ENCODE peak calls at places on chromosomes 13 and 19, in five cellular contexts. One of them, this sample, is unnamed.
A peak's percentile ranks its signal among the peaks of the same experiment; 100 is the strongest.

GRCh38 chr19:13396256-13397080 is 109.8 kb downstream of the CACNA1A start:
- DNase-seq in HS-5: peak; percentile 16
- DNase-seq in T-cell: no peak
- DNase-seq in stimulated activated CD4-positive, alpha-beta T cell treated with anti-CD3 and anti-CD28 coated beads, Interleukin-2, amount 100 ng/mL, for 24 hours: no peak
- DNase-seq in fibroblast of mammary gland: peak; percentile 93
- DNase-seq in this sample: no peak

GRCh38 chr13:113555141-113555540 is 29.4 kb upstream of the TFDP1 start:
- DNase-seq in T-cell: no peak
- DNase-seq in stimulated activated CD4-positive, alpha-beta T cell treated with anti-CD3 and anti-CD28 coated beads, Interleukin-2, amount 100 ng/mL, for 24 hours: peak; percentile 8
- DNase-seq in fibroblast of mammary gland: no peak
- DNase-seq in HS-5: no peak
- DNase-seq in this sample: no peak

GRCh38 chr19:55528030-55528801 is 8.7 kb downstream of the SBK2 start:
- DNase-seq in T-cell: no peak
- DNase-seq in fibroblast of mammary gland: no peak
- DNase-seq in HS-5: no peak
- DNase-seq in stimulated activated CD4-positive, alpha-beta T cell treated with anti-CD3 and anti-CD28 coated beads, Interleukin-2, amount 100 ng/mL, for 24 hours: no peak
- DNase-seq in this sample: no peak

GRCh38 chr13:41708648-41709175 is 251.4 kb downstream of the RGCC start:
- DNase-seq in T-cell: no peak
- DNase-seq in stimulated activated CD4-positive, alpha-beta T cell treated with anti-CD3 and anti-CD28 coated beads, Interleukin-2, amount 100 ng/mL, for 24 hours: no peak
- DNase-seq in fibroblast of mammary gland: no peak
- DNase-seq in HS-5: no peak
- DNase-seq in this sample: no peak

GRCh38 chr19:44927746-44928145 is 13.3 kb downstream of the APOC1 start:
- DNase-seq in fibroblast of mammary gland: peak; percentile 92
- DNase-seq in HS-5: no peak
- DNase-seq in T-cell: no peak
- DNase-seq in stimulated activated CD4-positive, alpha-beta T cell treated with anti-CD3 and anti-CD28 coated beads, Interleukin-2, amount 100 ng/mL, for 24 hours: no peak
- DNase-seq in this sample: no peak

GRCh38 chr19:17553256-17553655 is 2.2 kb upstream of the COLGALT1 start:
- DNase-seq in T-cell: no peak
- DNase-seq in HS-5: peak; percentile 62
- DNase-seq in fibroblast of mammary gland: peak; percentile 97
- DNase-seq in stimulated activated CD4-positive, alpha-beta T cell treated with anti-CD3 and anti-CD28 coated beads, Interleukin-2, amount 100 ng/mL, for 24 hours: no peak
- DNase-seq in this sample: no peak

GRCh38 chr13:107238262-107238661 is 670.3 kb upstream of the ARGLU1 start:
- DNase-seq in T-cell: no peak
- DNase-seq in HS-5: no peak
- DNase-seq in stimulated activated CD4-positive, alpha-beta T cell treated with anti-CD3 and anti-CD28 coated beads, Interleukin-2, amount 100 ng/mL, for 24 hours: no peak
- DNase-seq in fibroblast of mammary gland: no peak
- DNase-seq in this sample: no peak

GRCh38 chr13:110910013-110910890 is 4.6 kb downstream of the ANKRD10 start:
- DNase-seq in HS-5: no peak
- DNase-seq in T-cell: no peak
- DNase-seq in fibroblast of mammary gland: no peak
- DNase-seq in stimulated activated CD4-positive, alpha-beta T cell treated with anti-CD3 and anti-CD28 coated beads, Interleukin-2, amount 100 ng/mL, for 24 hours: no peak
- DNase-seq in this sample: no peak

GRCh38 chr19:794989-795658 is 2.1 kb upstream of the PTBP1 start:
- DNase-seq in HS-5: no peak
- DNase-seq in stimulated activated CD4-positive, alpha-beta T cell treated with anti-CD3 and anti-CD28 coated beads, Interleukin-2, amount 100 ng/mL, for 24 hours: no peak
- DNase-seq in fibroblast of mammary gland: no peak
- DNase-seq in T-cell: no peak
- DNase-seq in this sample: no peak

GRCh38 chr13:100541882-100542545 is 46.6 kb downstream of the GGACT start:
- DNase-seq in fibroblast of mammary gland: no peak
- DNase-seq in HS-5: no peak
- DNase-seq in T-cell: no peak
- DNase-seq in stimulated activated CD4-positive, alpha-beta T cell treated with anti-CD3 and anti-CD28 coated beads, Interleukin-2, amount 100 ng/mL, for 24 hours: no peak
- DNase-seq in this sample: no peak

GRCh38 chr13:73903561-73903960 is 230.6 kb downstream of the KLF12 start:
- DNase-seq in fibroblast of mammary gland: no peak
- DNase-seq in HS-5: no peak
- DNase-seq in stimulated activated CD4-positive, alpha-beta T cell treated with anti-CD3 and anti-CD28 coated beads, Interleukin-2, amount 100 ng/mL, for 24 hours: no peak
- DNase-seq in T-cell: no peak
- DNase-seq in this sample: no peak

GRCh38 chr19:15641901-15642491 is 1.3 kb downstream of the CYP4F3 start:
- DNase-seq in stimulated activated CD4-positive, alpha-beta T cell treated with anti-CD3 and anti-CD28 coated beads, Interleukin-2, amount 100 ng/mL, for 24 hours: peak; percentile 11
- DNase-seq in T-cell: no peak
- DNase-seq in HS-5: no peak
- DNase-seq in fibroblast of mammary gland: no peak
- DNase-seq in this sample: no peak

GRCh38 chr13:45393941-45394570 is 24.1 kb downstream of the SLC25A30 start:
- DNase-seq in HS-5: no peak
- DNase-seq in T-cell: no peak
- DNase-seq in fibroblast of mammary gland: peak; percentile 63
- DNase-seq in stimulated activated CD4-positive, alpha-beta T cell treated with anti-CD3 and anti-CD28 coated beads, Interleukin-2, amount 100 ng/mL, for 24 hours: peak; percentile 31
- DNase-seq in this sample: no peak

GRCh38 chr13:99057310-99057975 is 79.6 kb upstream of the DOCK9 start:
- DNase-seq in T-cell: no peak
- DNase-seq in stimulated activated CD4-positive, alpha-beta T cell treated with anti-CD3 and anti-CD28 coated beads, Interleukin-2, amount 100 ng/mL, for 24 hours: no peak
- DNase-seq in fibroblast of mammary gland: peak; percentile 74
- DNase-seq in HS-5: no peak
- DNase-seq in this sample: no peak

GRCh38 chr13:26024558-26024957 is 27.3 kb downstream of the SHISA2 start:
- DNase-seq in T-cell: no peak
- DNase-seq in stimulated activated CD4-positive, alpha-beta T cell treated with anti-CD3 and anti-CD28 coated beads, Interleukin-2, amount 100 ng/mL, for 24 hours: no peak
- DNase-seq in HS-5: no peak
- DNase-seq in fibroblast of mammary gland: no peak
- DNase-seq in this sample: no peak

GRCh38 chr19:2149980-2150793 is 1.2 kb downstream of the AP3D1 start:
- DNase-seq in T-cell: no peak
- DNase-seq in stimulated activated CD4-positive, alpha-beta T cell treated with anti-CD3 and anti-CD28 coated beads, Interleukin-2, amount 100 ng/mL, for 24 hours: no peak
- DNase-seq in fibroblast of mammary gland: no peak
- DNase-seq in HS-5: no peak
- DNase-seq in this sample: no peak